ENCODE peak calls at places on chromosome 10, in six cellular contexts. A is K562, E is HCT116, G is GM12878, H is SK-N-SH, V is HepG2. N is an unnamed sample.

GRCh38 chr10:92241158-92241500 is 49.7 kb downstream of the CPEB3 start:
- DNase-seq in A (peak), E (no peak), G (no peak), H (peak), V (peak), N (peak)

GRCh38 chr10:114876169-114876568 is 54.6 kb downstream of the FHIP2A start:
- DNase-seq in A (no peak), V (peak), G (no peak), E (no peak), H (no peak), N (no peak)

GRCh38 chr10:36358736-36359135 is 716.6 kb upstream of the FZD8 start:
- DNase-seq in H (no peak), A (no peak), G (no peak), E (no peak), V (no peak), N (no peak)

GRCh38 chr10:114429581-114430335 is 25.5 kb upstream of the AFAP1L2 start:
- DNase-seq in G (no peak), A (no peak), E (no peak), H (no peak), V (no peak), N (no peak)

GRCh38 chr10:122140941-122141623 is 130.0 kb upstream of the BTBD16 start:
- DNase-seq in E (peak), G (no peak), H (no peak), V (peak), A (no peak), N (no peak)

GRCh38 chr10:77432398-77432797 is 205.2 kb downstream of the KCNMA1 start:
- DNase-seq in V (no peak), E (no peak), H (no peak), G (no peak), A (no peak), N (no peak)

GRCh38 chr10:129765664-129766550 is 198.2 kb downstream of the EBF3 start:
- DNase-seq in A (no peak), E (no peak), V (no peak), G (no peak), H (no peak), N (no peak)

GRCh38 chr10:128067691-128068397 is 58.4 kb downstream of the MKI67 start:
- DNase-seq in H (no peak), G (no peak), A (no peak), E (no peak), V (no peak), N (no peak)

GRCh38 chr10:43272030-43272429 is 5.2 kb upstream of the RASGEF1A start:
- DNase-seq in E (no peak), A (no peak), H (no peak), G (no peak), V (no peak), N (no peak)

GRCh38 chr10:57716884-57717283 is 550.8 kb downstream of the IPMK start:
- DNase-seq in H (no peak), V (no peak), A (no peak), G (no peak), E (no peak), N (peak)

GRCh38 chr10:91541481-91541880 is 91.4 kb downstream of the PPP1R3C start:
- DNase-seq in H (no peak), G (no peak), E (no peak), V (no peak), A (no peak), N (no peak)

GRCh38 chr10:124917939-124918830 is 23.7 kb upstream of the ZRANB1 start:
- DNase-seq in V (no peak), H (no peak), E (no peak), G (no peak), A (no peak), N (no peak)

GRCh38 chr10:72037266-72037665 is 51.1 kb downstream of the SPOCK2 start:
- DNase-seq in V (no peak), A (no peak), G (no peak), E (no peak), H (no peak), N (no peak)

GRCh38 chr10:49841615-49842180 is 79.6 kb upstream of the OGDHL start:
- DNase-seq in H (peak), A (no peak), G (no peak), E (no peak), V (no peak), N (no peak)

GRCh38 chr10:5447611-5448071 is 35.3 kb downstream of the NET1 start:
- DNase-seq in A (no peak), H (no peak), E (no peak), G (peak), V (no peak), N (no peak)

GRCh38 chr10:129323877-129324276 is 143.2 kb upstream of the MGMT start:
- DNase-seq in A (no peak), E (no peak), G (no peak), V (no peak), H (no peak), N (no peak)

GRCh38 chr10:77889277-77889903 is 37.2 kb downstream of the DLG5 start:
- DNase-seq in A (peak), V (peak), E (peak), G (no peak), H (no peak), N (peak)

GRCh38 chr10:72414642-72415041 is 59.9 kb upstream of the DNAJB12 start:
- DNase-seq in V (no peak), E (no peak), G (no peak), A (no peak), H (no peak), N (no peak)

GRCh38 chr10:118980870-118981269 is 48.6 kb upstream of the NANOS1 start:
- DNase-seq in G (no peak), H (no peak), E (no peak), A (no peak), V (no peak), N (no peak)

GRCh38 chr10:19947203-19947602 is 131.0 kb downstream of the PLXDC2 start:
- DNase-seq in V (no peak), G (no peak), H (no peak), A (no peak), E (no peak), N (no peak)

GRCh38 chr10:93245772-93246171 is 172.1 kb downstream of the CYP26A1 start:
- DNase-seq in H (no peak), G (no peak), A (no peak), E (no peak), V (no peak), N (no peak)
- TF ChIP-seq JUND in H (no peak), G (no peak), A (no peak), E (no peak), V (no peak), N (no peak)

GRCh38 chr10:61943699-61944444 is 42.4 kb downstream of the ARID5B start:
- DNase-seq in V (no peak), G (no peak), H (peak), A (no peak), E (no peak), N (peak)
- TF ChIP-seq JUND in V (no peak), G (no peak), H (peak), A (no peak), E (no peak), N (peak)

DNA sequence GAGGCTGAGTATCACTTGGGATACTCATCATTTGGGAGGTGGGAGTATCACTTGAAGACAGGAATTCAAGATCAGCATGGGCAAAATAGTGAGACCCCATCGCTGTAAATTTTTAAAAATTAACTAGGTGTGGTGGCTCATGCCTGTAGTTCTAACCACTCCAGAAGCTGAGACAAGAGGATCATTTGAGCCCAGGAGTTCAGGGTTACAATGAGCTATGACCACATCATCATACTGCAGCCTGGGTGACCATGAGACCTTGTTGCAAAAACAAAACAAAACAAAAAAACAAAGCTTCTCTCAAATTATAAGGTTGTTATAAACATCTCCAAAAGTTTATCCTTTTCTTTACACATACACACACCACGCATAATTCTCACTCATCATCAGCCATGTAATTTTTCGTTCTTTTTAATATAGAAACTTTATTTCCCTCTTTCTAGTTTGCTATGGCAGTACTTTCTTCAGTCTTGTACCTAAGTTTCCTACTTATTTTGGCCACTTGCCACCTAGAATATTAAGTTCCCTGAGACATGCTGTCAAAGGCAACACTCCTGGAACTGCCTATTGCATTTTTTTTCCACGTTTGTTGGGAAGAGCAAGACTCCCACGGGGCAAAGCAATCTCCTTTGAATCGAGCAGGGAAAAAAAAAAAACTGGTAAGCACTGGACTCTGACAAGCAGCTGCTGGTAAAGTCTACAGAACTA is 37.1 kb downstream of the SKIDA1 start:
- DNase-seq in V (no peak), G (no peak), H (no peak), A (no peak), E (no peak), N (no peak)
- TF ChIP-seq JUND in V (no peak), G (no peak), H (no peak), A (no peak), E (no peak), N (no peak)

DNA sequence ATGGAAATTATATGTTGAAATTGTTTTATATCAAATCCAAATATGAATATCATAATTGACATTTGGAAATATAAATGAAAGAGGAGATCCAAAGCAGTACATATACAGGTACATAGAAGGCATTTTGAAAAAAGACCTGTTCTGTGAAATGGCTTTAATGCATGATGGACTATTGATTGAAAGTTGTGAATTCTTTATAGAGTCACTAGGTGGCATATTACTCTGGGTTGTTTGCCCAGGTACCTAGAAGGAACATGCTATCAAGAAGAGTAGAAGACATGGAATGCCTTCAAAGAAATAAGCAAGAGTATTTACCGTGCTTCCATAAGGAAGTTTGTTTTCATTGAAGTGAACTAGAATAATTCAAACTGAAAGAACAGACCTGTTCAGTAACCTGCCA is 160.0 kb upstream of the ANK3 start:
- DNase-seq in V (peak), G (no peak), A (no peak), E (peak), H (no peak), N (peak)
- TF ChIP-seq JUND in V (no peak), G (no peak), A (no peak), E (no peak), H (no peak), N (no peak)

DNA sequence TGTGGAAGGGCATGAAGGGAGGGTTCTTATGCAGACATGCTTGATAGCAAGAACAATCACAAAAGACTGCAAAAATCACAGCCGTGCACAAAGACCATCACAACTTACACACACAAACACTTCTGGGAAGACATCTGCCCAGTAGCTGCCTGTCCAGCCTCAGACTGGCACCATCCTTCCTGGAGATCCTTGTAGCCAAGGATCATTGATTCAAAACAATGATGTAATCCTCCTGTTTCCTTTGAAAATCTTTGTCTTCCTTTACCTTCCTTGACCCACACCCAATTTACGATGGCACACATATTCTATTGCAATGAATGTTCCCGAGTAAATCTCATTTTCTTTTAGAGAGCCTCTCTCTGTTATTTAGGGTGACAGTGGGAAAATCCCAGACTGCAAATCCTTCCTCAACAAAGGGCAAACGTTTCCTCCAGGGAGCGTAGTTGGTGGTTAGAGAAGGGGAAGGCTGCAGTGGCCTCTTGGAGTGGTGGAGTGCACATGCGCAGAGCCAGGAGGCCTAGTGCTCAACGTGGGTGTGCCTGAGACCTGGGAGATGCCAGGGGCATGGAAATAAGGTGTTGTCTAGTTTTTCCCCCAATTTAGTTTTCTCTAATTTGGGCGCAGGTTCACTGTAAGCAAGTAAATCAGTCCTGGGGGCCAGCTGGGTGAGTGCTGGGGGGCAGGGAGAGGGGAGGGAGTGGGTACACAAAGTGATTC is 3.1 kb upstream of the INPP5A start:
- DNase-seq in A (no peak), H (no peak), E (no peak), G (no peak), V (no peak), N (no peak)
- TF ChIP-seq JUND in A (no peak), H (no peak), E (no peak), G (no peak), V (no peak), N (no peak)

GRCh38 chr10:75770634-75771081 is 339.2 kb downstream of the LRMDA start:
- DNase-seq in E (no peak), G (no peak), A (no peak), H (no peak), V (no peak), N (no peak)

GRCh38 chr10:75762436-75762802 is 331.0 kb downstream of the LRMDA start:
- DNase-seq in A (no peak), E (no peak), G (no peak), H (no peak), V (no peak), N (no peak)

GRCh38 chr10:75763652-75764051 is 332.2 kb downstream of the LRMDA start:
- DNase-seq in A (no peak), H (no peak), G (no peak), V (no peak), E (no peak), N (no peak)

GRCh38 chr10:75764974-75765551 is 333.6 kb downstream of the LRMDA start:
- DNase-seq in G (no peak), H (no peak), E (no peak), A (no peak), V (peak), N (no peak)

GRCh38 chr10:75765705-75766104 is 334.3 kb downstream of the LRMDA start:
- DNase-seq in E (no peak), V (no peak), A (no peak), G (no peak), H (no peak), N (no peak)
- TF ChIP-seq JUND in E (no peak), V (no peak), A (no peak), G (no peak), H (no peak), N (no peak)

GRCh38 chr10:113062977-113063967 is 113.2 kb downstream of the TCF7L2 start:
- DNase-seq in V (no peak), G (no peak), H (no peak), E (no peak), A (peak), N (no peak)

GRCh38 chr10:113059001-113059780 is 109.1 kb downstream of the TCF7L2 start:
- DNase-seq in E (no peak), G (no peak), A (no peak), H (peak), V (peak), N (no peak)

GRCh38 chr10:113061054-113061430 is 111.0 kb downstream of the TCF7L2 start:
- DNase-seq in E (no peak), H (no peak), G (no peak), A (no peak), V (no peak), N (no peak)

GRCh38 chr10:113058175-113058961 is 108.3 kb downstream of the TCF7L2 start:
- DNase-seq in V (peak), H (peak), A (no peak), G (no peak), E (no peak), N (no peak)

DNA sequence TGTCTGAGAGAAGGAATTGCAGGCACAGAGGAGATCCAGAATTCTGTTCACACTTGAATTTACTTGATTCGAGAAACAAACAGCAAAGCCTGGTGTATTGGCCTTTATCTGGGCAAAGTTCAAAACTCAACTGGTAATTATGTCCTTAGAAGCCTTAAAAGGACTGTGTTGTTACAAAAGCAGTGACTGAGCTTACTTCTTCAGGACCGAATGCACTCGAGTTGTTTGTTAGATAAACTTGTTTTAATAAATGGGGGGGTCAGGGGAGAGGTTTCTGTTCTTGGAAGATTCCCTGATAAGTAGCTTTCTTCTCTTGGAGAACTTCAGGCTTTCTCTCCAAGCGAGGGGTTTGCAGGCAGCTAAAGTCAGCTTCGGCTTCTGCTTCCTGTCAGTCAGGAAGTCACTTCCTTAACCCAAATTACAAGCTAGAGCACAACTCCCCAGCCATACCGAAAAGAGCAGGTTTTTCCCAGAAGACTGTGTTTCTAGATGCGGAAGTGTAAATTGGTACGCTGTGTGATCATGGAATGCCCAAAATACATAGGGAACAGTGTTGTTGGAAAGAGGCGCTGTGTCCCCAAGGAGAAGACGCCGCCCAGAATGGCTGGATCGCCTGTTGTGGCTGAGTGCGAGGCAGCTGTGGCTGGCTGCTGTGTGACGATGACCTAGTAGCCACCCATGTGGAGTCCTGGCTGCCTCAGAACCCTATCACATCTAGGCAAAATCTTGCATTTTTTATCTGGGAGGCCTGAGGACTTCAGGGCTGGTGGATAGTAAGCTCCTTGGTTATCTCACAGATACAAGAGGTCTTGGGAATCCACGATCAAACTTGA is 110.4 kb downstream of the TCF7L2 start:
- DNase-seq in E (no peak), G (no peak), V (peak), A (peak), H (no peak), N (no peak)
- TF ChIP-seq JUND in E (no peak), G (no peak), V (no peak), A (no peak), H (no peak), N (no peak)